ENCODE peak calls at places on chromosomes 5 and 9, in five cellular contexts. R is GM12878, I is HepG2, S is A549, D is K562. L is an unnamed sample.

GRCh38 chr5:17190242-17190778 is 27.1 kb upstream of the BASP1 start:
- DNase-seq in D (peak; percentile 50), S (peak; percentile 33), I (peak; percentile 23), R (no peak), L (no peak)

GRCh38 chr5:28862137-28862859 is 1823.9 kb upstream of the CDH9 start:
- DNase-seq in I (peak; percentile 1), S (no peak), D (no peak), R (no peak), L (no peak)

GRCh38 chr5:19853616-19854240 is 134.3 kb downstream of the CDH18 start:
- DNase-seq in I (no peak), R (no peak), D (no peak), S (no peak), L (no peak)

GRCh38 chr5:33198816-33199215 is 241.9 kb upstream of the TARS1 start:
- DNase-seq in R (no peak), S (no peak), D (no peak), I (no peak), L (no peak)

GRCh38 chr9:100064872-100065581 is 33.8 kb downstream of the ERP44 start:
- DNase-seq in D (no peak), I (no peak), S (no peak), R (no peak), L (no peak)

GRCh38 chr9:135241381-135242380 is 154.2 kb downstream of the OLFM1 start:
- DNase-seq in R (no peak), D (peak; percentile 7), I (no peak), S (no peak), L (no peak)

GRCh38 chr5:145587308-145588071 is 247.7 kb downstream of the PRELID2 start:
- DNase-seq in I (peak; percentile 3), S (peak; percentile 45), D (peak; percentile 1), R (no peak), L (no peak)

GRCh38 chr9:99356512-99356971 is 134.5 kb downstream of the SEC61B start:
- DNase-seq in I (no peak), R (no peak), S (no peak), D (no peak), L (no peak)

GRCh38 chr5:23208959-23209431 is 298.4 kb upstream of the PRDM9 start:
- DNase-seq in I (peak; percentile 39), D (peak; percentile 46), S (peak; percentile 12), R (peak; percentile 9), L (peak; percentile 13)

GRCh38 chr5:170388818-170389217 is 349 bp downstream of the KCNMB1 start:
- DNase-seq in R (no peak), I (no peak), D (no peak), S (no peak), L (no peak)

GRCh38 chr5:13878357-13878756 is 66.1 kb downstream of the DNAH5 start:
- DNase-seq in S (no peak), I (no peak), D (no peak), R (no peak), L (no peak)

GRCh38 chr5:1551913-1552312 is 28.2 kb upstream of the LPCAT1 start:
- DNase-seq in S (no peak), R (no peak), D (no peak), I (no peak), L (no peak)

GRCh38 chr5:93164690-93165089 is 416.3 kb downstream of the NR2F1-AS1 start:
- DNase-seq in R (no peak), D (no peak), I (no peak), S (peak; percentile 15), L (no peak)

GRCh38 chr9:113578279-113578865 is 114.8 kb downstream of the RGS3 start:
- DNase-seq in S (no peak), D (no peak), R (no peak), I (no peak), L (no peak)

GRCh38 chr5:33997331-33997983 is 10.4 kb downstream of the AMACR start:
- DNase-seq in D (peak; percentile 56), I (peak; percentile 52), R (no peak), S (peak; percentile 47), L (no peak)

GRCh38 chr5:72325566-72326297 is 5.6 kb downstream of the PTCD2 start:
- DNase-seq in R (no peak), I (no peak), D (no peak), S (no peak), L (no peak)

GRCh38 chr9:99071313-99072039 is 33.4 kb upstream of the TGFBR1 start:
- DNase-seq in D (no peak), R (no peak), I (no peak), S (no peak), L (no peak)

GRCh38 chr5:177339107-177339638 is 12.3 kb downstream of the LMAN2 start:
- DNase-seq in S (no peak), D (no peak), I (no peak), R (no peak), L (no peak)

GRCh38 chr9:121620777-121621437 is 30.5 kb upstream of the DAB2IP start:
- DNase-seq in I (peak; percentile 41), R (no peak), D (peak; percentile 58), S (peak; percentile 67), L (no peak)

GRCh38 chr9:126375386-126375785 is 48.8 kb downstream of the MVB12B start:
- DNase-seq in S (no peak), D (no peak), R (no peak), I (peak; percentile 20), L (no peak)
- TF ChIP-seq KDM1A in S (no peak), D (no peak), R (no peak), I (no peak), L (no peak)

GRCh38 chr5:132473019-132473531 is 17.5 kb downstream of the IRF1 start:
- DNase-seq in I (no peak), S (no peak), R (no peak), D (no peak), L (no peak)
- TF ChIP-seq KDM1A in I (no peak), S (peak; percentile 82), R (no peak), D (peak; percentile 86), L (peak; percentile 69)

GRCh38 chr5:166961028-166961427 is 1330.4 kb upstream of the WWC1 start:
- DNase-seq in D (peak; percentile 1), I (no peak), R (no peak), S (no peak), L (no peak)

GRCh38 chr5:166962470-166962869 is 1329.0 kb upstream of the WWC1 start:
- DNase-seq in R (no peak), I (no peak), D (no peak), S (no peak), L (no peak)

GRCh38 chr5:166961938-166962337 is 1329.5 kb upstream of the WWC1 start:
- DNase-seq in R (no peak), D (no peak), S (no peak), I (no peak), L (no peak)

GRCh38 chr5:166952055-166952454 is 1339.4 kb upstream of the WWC1 start:
- DNase-seq in R (no peak), D (no peak), I (no peak), S (no peak), L (no peak)

DNA sequence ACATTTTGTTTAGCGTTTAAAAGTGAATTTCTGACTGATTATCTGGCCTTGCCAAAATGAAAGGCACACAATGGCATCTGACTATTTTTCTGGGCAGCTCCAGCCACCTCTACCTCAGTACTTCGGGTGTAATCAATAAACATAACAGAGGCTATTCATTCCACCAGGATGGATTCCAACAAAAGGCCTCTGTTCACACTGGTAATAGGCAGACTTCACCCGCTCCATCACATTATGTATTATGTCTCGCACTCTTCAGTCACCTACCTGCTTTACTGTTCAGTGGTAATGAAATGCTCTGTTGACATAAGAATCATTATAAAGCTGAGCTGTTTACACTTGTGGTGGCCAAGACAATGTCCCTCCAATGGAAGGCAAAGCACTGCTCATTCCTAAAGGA is 1333.7 kb upstream of the WWC1 start:
- DNase-seq in S (no peak), I (no peak), D (no peak), R (no peak), L (no peak)
- TF ChIP-seq KDM1A in S (no peak), I (no peak), D (no peak), R (no peak), L (no peak)

DNA sequence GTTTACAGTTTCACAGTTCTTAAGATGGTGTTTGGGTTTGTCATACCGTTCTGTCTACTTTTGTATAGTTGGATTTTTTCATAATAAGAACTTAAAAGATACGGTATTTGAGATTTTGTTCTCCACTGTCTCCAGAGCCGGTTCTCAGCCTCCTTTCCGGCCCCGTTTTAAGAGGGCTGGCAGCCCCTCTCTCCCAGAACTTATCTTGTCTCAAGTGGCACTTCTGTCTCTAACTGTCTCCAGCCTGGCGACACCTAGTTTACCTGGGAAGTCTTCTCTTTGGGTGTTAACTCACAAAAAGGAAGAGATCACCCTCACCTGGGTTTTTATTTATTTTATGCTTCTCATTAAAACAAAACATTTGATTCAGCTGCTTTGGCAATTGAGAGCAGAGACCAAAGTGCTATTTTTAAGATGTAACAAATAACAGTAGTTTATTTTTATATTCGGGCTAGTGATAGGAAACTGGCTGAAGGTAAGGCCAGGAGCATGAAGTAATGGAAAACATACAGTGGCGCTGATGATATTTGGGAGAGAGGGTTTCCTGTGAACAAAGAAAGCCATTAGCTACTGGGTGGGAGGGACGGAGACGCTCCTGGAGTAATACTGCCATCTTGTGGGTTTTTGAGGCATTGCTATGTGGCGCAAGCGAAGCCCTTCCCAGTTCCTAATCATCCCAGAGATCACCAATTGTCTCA is 48.3 kb downstream of the ACER2 start:
- DNase-seq in D (peak; percentile 77), R (peak; percentile 46), I (peak; percentile 66), S (peak; percentile 81), L (peak; percentile 65)
- TF ChIP-seq KDM1A in D (no peak), R (no peak), I (no peak), S (no peak), L (no peak)

DNA sequence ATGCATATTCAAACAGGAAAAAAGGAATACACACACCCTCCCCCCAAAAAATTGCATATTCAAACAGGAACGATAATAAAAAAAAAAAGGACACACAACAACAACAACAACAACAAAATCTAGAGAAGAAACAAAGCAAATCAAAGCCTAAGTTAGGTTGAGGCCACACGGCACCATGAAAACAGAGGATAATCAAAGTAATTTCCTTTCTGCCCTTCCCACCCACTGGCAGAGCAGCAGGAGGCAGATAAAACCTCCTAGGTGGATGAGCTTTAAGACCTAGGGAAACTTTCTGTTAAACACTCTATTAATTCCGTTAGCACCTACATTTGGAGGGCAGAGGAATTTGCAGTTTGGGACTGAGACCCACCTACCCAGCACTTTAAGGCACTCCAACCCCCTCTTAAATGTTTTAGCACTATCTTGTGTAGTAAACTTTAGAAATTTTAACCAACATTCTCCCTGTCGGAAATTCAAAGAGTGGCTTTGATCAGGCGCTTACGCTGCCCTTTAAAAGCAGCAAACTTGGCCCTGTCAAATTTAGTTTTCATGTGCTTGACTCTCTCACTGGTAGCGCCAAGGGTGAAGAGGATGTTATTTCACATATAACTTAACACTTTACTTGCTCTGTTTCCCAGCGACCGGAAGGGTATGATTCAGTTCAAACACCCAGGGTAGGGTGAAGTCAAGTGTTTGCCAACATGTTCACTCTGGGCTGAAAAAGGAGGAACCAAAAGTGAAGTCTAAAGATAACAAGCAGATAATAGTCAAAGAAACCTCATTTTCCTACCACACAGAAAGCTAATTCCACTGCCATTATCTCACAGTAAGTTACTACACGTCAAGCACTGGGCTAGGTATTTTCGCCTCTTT is 9.2 kb downstream of the ENC1 start:
- DNase-seq in I (no peak), R (peak; percentile 97), S (peak; percentile 57), D (peak; percentile 24), L (no peak)
- TF ChIP-seq KDM1A in I (no peak), R (no peak), S (no peak), D (no peak), L (no peak)

DNA sequence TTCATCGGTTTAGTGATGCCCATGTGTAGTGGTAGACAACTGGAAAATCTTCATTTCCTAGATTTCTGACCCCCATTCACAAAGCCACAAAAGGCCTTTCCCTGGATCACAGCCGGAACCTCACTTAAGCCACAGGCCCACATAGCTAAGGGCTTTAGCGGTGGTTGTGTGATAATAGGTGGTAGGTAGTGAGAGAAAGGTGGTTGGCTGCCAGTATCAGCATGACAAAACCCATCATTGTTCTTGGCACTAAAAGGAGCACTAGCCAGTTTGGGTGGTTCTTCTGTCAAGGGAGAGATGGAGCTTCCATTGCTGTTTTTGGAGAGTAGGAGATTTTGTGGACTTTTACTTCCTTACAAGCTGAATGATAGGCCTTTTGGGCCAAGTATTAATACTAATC is 9.7 kb upstream of the SLC36A2 start:
- DNase-seq in R (no peak), I (no peak), D (no peak), S (no peak), L (peak; percentile 23)
- TF ChIP-seq KDM1A in R (no peak), I (no peak), D (no peak), S (no peak), L (peak; percentile 73)

L was measured in H1.